ENCODE peak calls at places on chromosomes 11 and 22, in five cellular contexts. One of them, this sample, is unnamed.

GRCh38 chr11:8814209-8814922 is 96.6 kb upstream of the AKIP1 start:
- DNase-seq in left kidney: peak
- DNase-seq in anterior cingulate cortex: no peak
- DNase-seq in CD4-positive, alpha-beta T cell: no peak
- DNase-seq in pons: no peak
- DNase-seq in this sample: peak

GRCh38 chr22:21865041-21865440 is 2.4 kb downstream of the MAPK1 start:
- DNase-seq in left kidney: peak
- DNase-seq in anterior cingulate cortex: peak
- DNase-seq in CD4-positive, alpha-beta T cell: no peak
- DNase-seq in pons: peak
- DNase-seq in this sample: peak

GRCh38 chr11:134530826-134531225 is 118.8 kb upstream of the B3GAT1 start:
- DNase-seq in left kidney: no peak
- DNase-seq in anterior cingulate cortex: no peak
- DNase-seq in CD4-positive, alpha-beta T cell: no peak
- DNase-seq in pons: no peak
- DNase-seq in this sample: no peak

GRCh38 chr11:86287468-86287796 is 14.6 kb upstream of the HIKESHI start:
- DNase-seq in left kidney: no peak
- DNase-seq in anterior cingulate cortex: no peak
- DNase-seq in CD4-positive, alpha-beta T cell: no peak
- DNase-seq in pons: no peak
- DNase-seq in this sample: no peak

GRCh38 chr22:37842015-37842793 is 1.9 kb downstream of the ANKRD54 start:
- DNase-seq in left kidney: peak
- DNase-seq in anterior cingulate cortex: no peak
- DNase-seq in CD4-positive, alpha-beta T cell: no peak
- DNase-seq in pons: peak
- DNase-seq in this sample: no peak

GRCh38 chr22:30643055-30643875 is 7.7 kb downstream of the SLC35E4 start:
- DNase-seq in left kidney: no peak
- DNase-seq in anterior cingulate cortex: no peak
- DNase-seq in CD4-positive, alpha-beta T cell: no peak
- DNase-seq in pons: peak
- DNase-seq in this sample: no peak

GRCh38 chr11:35567737-35568465 is 42.5 kb upstream of the PAMR1 start:
- DNase-seq in left kidney: no peak
- DNase-seq in anterior cingulate cortex: no peak
- DNase-seq in CD4-positive, alpha-beta T cell: no peak
- DNase-seq in pons: no peak
- DNase-seq in this sample: no peak

GRCh38 chr11:69599502-69599901 is 41.5 kb upstream of the CCND1 start:
- DNase-seq in left kidney: peak
- DNase-seq in anterior cingulate cortex: no peak
- DNase-seq in CD4-positive, alpha-beta T cell: no peak
- DNase-seq in pons: no peak
- DNase-seq in this sample: no peak

GRCh38 chr22:19959587-19960490 is 18.2 kb upstream of the TXNRD2 start:
- DNase-seq in left kidney: peak
- DNase-seq in anterior cingulate cortex: no peak
- DNase-seq in CD4-positive, alpha-beta T cell: no peak
- DNase-seq in pons: no peak
- DNase-seq in this sample: no peak

GRCh38 chr11:128471138-128471661 is 116.2 kb downstream of the ETS1 start:
- DNase-seq in left kidney: no peak
- DNase-seq in anterior cingulate cortex: no peak
- DNase-seq in CD4-positive, alpha-beta T cell: no peak
- DNase-seq in pons: no peak
- DNase-seq in this sample: no peak

GRCh38 chr22:45885171-45885840 is 91.7 kb downstream of the WNT7B start:
- DNase-seq in left kidney: no peak
- DNase-seq in anterior cingulate cortex: no peak
- DNase-seq in CD4-positive, alpha-beta T cell: no peak
- DNase-seq in pons: no peak
- DNase-seq in this sample: no peak

GRCh38 chr11:16012125-16012751 is 344.1 kb downstream of the SOX6 start:
- DNase-seq in left kidney: peak
- DNase-seq in anterior cingulate cortex: no peak
- DNase-seq in CD4-positive, alpha-beta T cell: no peak
- DNase-seq in pons: no peak
- DNase-seq in this sample: no peak

GRCh38 chr11:14119357-14119756 is 156.8 kb downstream of the SPON1 start:
- DNase-seq in left kidney: no peak
- DNase-seq in anterior cingulate cortex: no peak
- DNase-seq in CD4-positive, alpha-beta T cell: no peak
- DNase-seq in pons: no peak
- DNase-seq in this sample: peak

GRCh38 chr11:44030276-44030932 is 17.4 kb upstream of the ACCSL start:
- DNase-seq in left kidney: peak
- DNase-seq in anterior cingulate cortex: no peak
- DNase-seq in CD4-positive, alpha-beta T cell: no peak
- DNase-seq in pons: peak
- DNase-seq in this sample: no peak

GRCh38 chr22:20422965-20423635 is 14.5 kb downstream of the SCARF2 start:
- DNase-seq in left kidney: no peak
- DNase-seq in anterior cingulate cortex: peak
- DNase-seq in CD4-positive, alpha-beta T cell: no peak
- DNase-seq in pons: peak
- DNase-seq in this sample: peak

GRCh38 chr22:44569516-44569915 is 71.5 kb upstream of the RTL6 start:
- DNase-seq in left kidney: no peak
- DNase-seq in anterior cingulate cortex: no peak
- DNase-seq in CD4-positive, alpha-beta T cell: no peak
- DNase-seq in pons: no peak
- DNase-seq in this sample: no peak

GRCh38 chr11:18594999-18595749 is 4.4 kb upstream of the MISFA start:
- DNase-seq in left kidney: no peak
- DNase-seq in anterior cingulate cortex: no peak
- DNase-seq in CD4-positive, alpha-beta T cell: no peak
- DNase-seq in pons: no peak
- DNase-seq in this sample: peak

GRCh38 chr11:131685906-131686305 is 315.5 kb downstream of the NTM start:
- DNase-seq in left kidney: no peak
- DNase-seq in anterior cingulate cortex: no peak
- DNase-seq in CD4-positive, alpha-beta T cell: no peak
- DNase-seq in pons: no peak
- DNase-seq in this sample: no peak